ENCODE peak calls at places on chromosomes 2 and 18, in four cellular contexts. J is uterus, U is heart left ventricle, N is HCT116. A is an unnamed sample.

GRCh38 chr2:225999692-226000091 is 600.2 kb downstream of the NYAP2 start:
- DNase-seq in J (no peak), U (no peak), N (no peak), A (no peak)

GRCh38 chr18:34965108-34965507 is 76.1 kb upstream of the MAPRE2 start:
- DNase-seq in J (no peak), U (no peak), N (no peak), A (no peak)

GRCh38 chr2:40096360-40096759 is 317.3 kb upstream of the THUMPD2 start:
- DNase-seq in J (no peak), U (no peak), N (no peak), A (no peak)

GRCh38 chr2:69767034-69767433 is 25.1 kb downstream of the ANXA4 start:
- DNase-seq in J (no peak), U (no peak), N (no peak), A (no peak)

GRCh38 chr2:102070058-102070642 is 72.4 kb upstream of the IL1R1 start:
- DNase-seq in J (peak; percentile 87), U (peak; percentile 90), N (no peak), A (no peak)

GRCh38 chr2:75002007-75002406 is 43.6 kb downstream of the POLE4 start:
- DNase-seq in J (no peak), U (no peak), N (no peak), A (no peak)

GRCh38 chr18:77066101-77066500 is 66.5 kb downstream of the MBP start:
- DNase-seq in J (no peak), U (no peak), N (no peak), A (no peak)

GRCh38 chr18:9356969-9357368 is 22.4 kb downstream of the TWSG1 start:
- DNase-seq in J (no peak), U (no peak), N (no peak), A (no peak)

GRCh38 chr2:45390433-45390832 is 220.6 kb downstream of the SRBD1 start:
- DNase-seq in J (no peak), U (no peak), N (no peak), A (no peak)

GRCh38 chr2:98607741-98608117 is 583 bp downstream of the COA5 start:
- DNase-seq in J (no peak), U (no peak), N (no peak), A (no peak)

GRCh38 chr2:85308201-85308600 is 19.6 kb downstream of the TGOLN2 start:
- DNase-seq in J (no peak), U (no peak), N (no peak), A (no peak)

GRCh38 chr2:188285774-188286173 is 5.9 kb upstream of the GULP1 start:
- DNase-seq in J (no peak), U (no peak), N (no peak), A (no peak)

GRCh38 chr2:100588071-100588786 is 25.4 kb downstream of the PDCL3 start:
- DNase-seq in J (no peak), U (no peak), N (no peak), A (no peak)

GRCh38 chr2:218125626-218126080 is at the start of gene CXCR2:
- DNase-seq in J (no peak), U (peak; percentile 66), N (no peak), A (peak; percentile 23)

GRCh38 chr2:167582619-167583018 is 664.8 kb downstream of the STK39 start:
- DNase-seq in J (no peak), U (no peak), N (no peak), A (no peak)

GRCh38 chr18:47846431-47846830 is 84.0 kb downstream of the SMAD2 start:
- DNase-seq in J (no peak), U (no peak), N (no peak), A (no peak)

GRCh38 chr18:35467624-35468016 is 30.1 kb downstream of the INO80C start:
- DNase-seq in J (no peak), U (no peak), N (no peak), A (no peak)

GRCh38 chr2:46045888-46046287 is 251.3 kb upstream of the EPAS1 start:
- DNase-seq in J (no peak), U (no peak), N (no peak), A (no peak)

GRCh38 chr18:27377251-27377650 is 192.1 kb upstream of the CHST9 start:
- DNase-seq in J (no peak), U (no peak), N (no peak), A (no peak)

GRCh38 chr2:118348380-118349024 is 260.2 kb downstream of the INSIG2 start:
- DNase-seq in J (no peak), U (no peak), N (no peak), A (no peak)

GRCh38 chr2:204108874-204109295 is 172.3 kb downstream of the ICOS start:
- DNase-seq in J (no peak), U (no peak), N (no peak), A (no peak)

GRCh38 chr2:60880633-60880987 is 764 bp upstream of the REL start:
- DNase-seq in J (no peak), U (no peak), N (no peak), A (no peak)

GRCh38 chr2:226798422-226799210 is 1.0 kb downstream of the IRS1 start:
- DNase-seq in J (peak; percentile 55), U (peak; percentile 78), N (no peak), A (peak; percentile 34)

GRCh38 chr2:184322615-184323014 is 275.7 kb upstream of the ZNF804A start:
- DNase-seq in J (no peak), U (no peak), N (no peak), A (no peak)

GRCh38 chr18:12703714-12704113 is 872 bp downstream of the PSMG2 start:
- DNase-seq in J (no peak), U (no peak), N (no peak), A (no peak)

GRCh38 chr18:12701161-12701560 is 1.4 kb downstream of the CEP76 start:
- DNase-seq in J (no peak), U (no peak), N (no peak), A (no peak)

GRCh38 chr18:12699747-12700146 is 2.8 kb downstream of the CEP76 start:
- DNase-seq in J (no peak), U (no peak), N (no peak), A (no peak)

GRCh38 chr18:12703096-12703567 is 290 bp downstream of the PSMG2 start:
- DNase-seq in J (no peak), U (no peak), N (no peak), A (no peak)

DNA sequence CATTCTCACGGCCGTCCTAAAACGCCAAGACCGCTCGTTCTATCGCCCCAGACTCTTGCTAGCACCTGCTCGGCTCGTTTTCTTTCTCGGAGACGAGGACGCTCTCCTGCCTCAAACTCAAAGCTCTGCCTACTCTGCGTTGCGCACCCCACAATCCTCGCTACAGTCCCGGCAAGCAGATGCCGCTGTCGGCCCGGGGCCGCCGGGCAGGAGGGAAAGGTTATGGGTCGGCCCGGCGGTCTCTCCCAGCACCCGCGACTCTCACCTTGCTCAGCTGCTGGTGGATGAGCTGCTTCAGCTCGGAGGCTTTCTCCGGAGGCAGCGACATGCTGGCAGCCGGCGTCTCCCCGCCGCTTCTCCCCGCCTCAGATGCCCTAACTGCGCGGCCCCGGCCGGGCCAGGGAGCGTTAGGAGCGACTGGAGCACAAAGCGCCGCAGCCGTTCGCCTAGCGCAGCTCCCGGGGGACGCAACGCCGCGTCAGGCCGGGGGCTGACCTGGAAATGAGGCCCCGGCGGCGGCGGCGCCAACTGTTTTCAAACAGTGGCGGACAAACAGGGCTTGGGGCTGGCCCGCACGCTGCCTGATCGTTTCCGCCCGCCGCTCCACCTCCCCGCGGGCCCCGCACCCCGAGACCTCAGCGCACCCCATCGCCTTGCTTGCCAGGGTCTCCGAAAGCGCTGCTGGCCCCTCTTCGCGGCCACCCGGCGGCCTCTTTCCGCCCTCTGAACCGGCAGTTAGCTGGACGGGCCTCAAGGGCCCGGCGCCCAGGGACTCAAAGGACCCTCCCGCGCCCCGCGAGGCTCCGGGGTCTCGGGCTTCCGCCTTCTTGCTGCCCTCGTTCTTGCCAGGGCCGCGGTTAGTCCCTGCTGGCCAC is at the start of the genes CEP76 and PSMG2:
- DNase-seq in J (peak; percentile 91), U (peak; percentile 96), N (peak; percentile 64), A (peak; percentile 81)
- TF ChIP-seq POLR2A in J (peak; percentile 60), U (peak; percentile 84), N (peak; percentile 64), A (peak; percentile 75)

GRCh38 chr2:219445220-219445631 is 10.6 kb downstream of the SPEG start:
- DNase-seq in J (no peak), U (no peak), N (no peak), A (no peak)
- H3K27me3 ChIP-seq in J (no peaks in the 10 kb centered on the region), U (peaks cover 50% of the 10 kb centered on the region), N (no peaks in the 10 kb centered on the region), A (no peaks in the 10 kb centered on the region)

GRCh38 chr18:1585881-1586488 is 681.3 kb downstream of the ADCYAP1 start:
- DNase-seq in J (no peak), U (no peak), N (peak; percentile 32), A (no peak)
- TF ChIP-seq CTCF in J (no peak), U (peak; percentile 26), N (peak; percentile 34), A (no peak)

GRCh38 chr2:120245520-120245835 is 7.2 kb upstream of the RALB start:
- DNase-seq in J (peak; percentile 51), U (no peak), N (no peak), A (peak; percentile 88)
- TF ChIP-seq POLR2A in J (no peak), U (no peak), N (no peak), A (no peak)

DNA sequence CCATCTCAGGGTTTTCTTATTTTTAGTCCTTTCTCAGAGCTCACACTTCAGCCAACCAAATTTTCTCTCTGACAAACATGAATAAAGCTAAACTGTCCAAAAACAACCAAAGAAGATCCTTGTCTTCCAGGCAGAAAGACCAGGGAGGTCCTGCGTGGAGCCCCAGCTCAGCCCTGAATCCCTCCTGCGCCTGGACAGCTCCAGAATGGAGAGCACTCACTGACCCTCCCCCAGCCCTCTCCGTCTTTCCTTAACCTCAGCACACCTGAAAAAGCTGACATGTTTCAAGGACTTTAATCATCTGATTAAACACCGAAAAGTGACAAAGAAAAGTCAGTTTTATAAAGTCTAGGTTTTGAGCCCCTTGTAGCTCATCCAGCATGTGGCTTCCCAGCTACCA is 22.9 kb upstream of the GNAL start:
- DNase-seq in J (no peak), U (no peak), N (no peak), A (no peak)
- H3K27me3 ChIP-seq in J (no peaks in the 10 kb centered on the region), U (peaks cover 10% of the 10 kb centered on the region), N (peaks cover 61% of the 10 kb centered on the region), A (no peaks in the 10 kb centered on the region)

GRCh38 chr18:57644540-57644939 is 22.9 kb upstream of the NARS1 start:
- DNase-seq in J (no peak), U (no peak), N (no peak), A (no peak)
- TF ChIP-seq CTCF in J (no peak), U (no peak), N (no peak), A (no peak)

GRCh38 chr2:233639860-233640259 is 3.6 kb downstream of the UGT1A10 start:
- DNase-seq in J (no peak), U (no peak), N (no peak), A (no peak)
- TF ChIP-seq POLR2A in J (no peak), U (no peak), N (no peak), A (no peak)